ENCODE peak calls at places on chromosome 7, in four cellular contexts. O, H, V and K are unnamed samples.

GRCh38 chr7:105011771-105012502 is 2.1 kb upstream of the KMT2E start:
- DNase-seq in O (no peak), H (no peak), V (no peak), K (no peak)

GRCh38 chr7:117688126-117688525 is 185.1 kb downstream of the CTTNBP2 start:
- DNase-seq in O (no peak), H (no peak), V (no peak), K (no peak)

GRCh38 chr7:48175019-48175418 is 3.8 kb downstream of the ABCA13 start:
- DNase-seq in O (no peak), H (no peak), V (no peak), K (no peak)

GRCh38 chr7:76071316-76072242 is 23.7 kb downstream of the MDH2 start:
- DNase-seq in O (no peak), H (peak; percentile 44), V (peak; percentile 59), K (no peak)

GRCh38 chr7:74399006-74399405 is 54.7 kb upstream of the GTF2IRD1 start:
- DNase-seq in O (no peak), H (no peak), V (no peak), K (no peak)

GRCh38 chr7:73740771-73741170 is 2.2 kb upstream of the ABHD11 start:
- DNase-seq in O (no peak), H (no peak), V (peak; percentile 38), K (no peak)

GRCh38 chr7:103795112-103795511 is 194.3 kb downstream of the RELN start:
- DNase-seq in O (no peak), H (peak; percentile 17), V (no peak), K (no peak)

GRCh38 chr7:97145068-97145467 is 27.6 kb downstream of the SDHAF3 start:
- DNase-seq in O (peak; percentile 18), H (peak; percentile 52), V (peak; percentile 27), K (no peak)

GRCh38 chr7:93036149-93036640 is 81.6 kb downstream of the SAMD9 start:
- DNase-seq in O (no peak), H (no peak), V (no peak), K (no peak)

GRCh38 chr7:143900230-143900766 is 1.7 kb downstream of the TCAF1 start:
- DNase-seq in O (peak; percentile 36), H (peak; percentile 78), V (peak; percentile 62), K (no peak)

GRCh38 chr7:101856488-101857357 is 39.3 kb downstream of the CUX1 start:
- DNase-seq in O (peak; percentile 40), H (peak; percentile 88), V (peak; percentile 49), K (peak; percentile 91)

GRCh38 chr7:23334482-23335056 is 35.4 kb downstream of the MALSU1 start:
- DNase-seq in O (peak; percentile 98), H (peak; percentile 99), V (peak; percentile 72), K (peak; percentile 73)

DNA sequence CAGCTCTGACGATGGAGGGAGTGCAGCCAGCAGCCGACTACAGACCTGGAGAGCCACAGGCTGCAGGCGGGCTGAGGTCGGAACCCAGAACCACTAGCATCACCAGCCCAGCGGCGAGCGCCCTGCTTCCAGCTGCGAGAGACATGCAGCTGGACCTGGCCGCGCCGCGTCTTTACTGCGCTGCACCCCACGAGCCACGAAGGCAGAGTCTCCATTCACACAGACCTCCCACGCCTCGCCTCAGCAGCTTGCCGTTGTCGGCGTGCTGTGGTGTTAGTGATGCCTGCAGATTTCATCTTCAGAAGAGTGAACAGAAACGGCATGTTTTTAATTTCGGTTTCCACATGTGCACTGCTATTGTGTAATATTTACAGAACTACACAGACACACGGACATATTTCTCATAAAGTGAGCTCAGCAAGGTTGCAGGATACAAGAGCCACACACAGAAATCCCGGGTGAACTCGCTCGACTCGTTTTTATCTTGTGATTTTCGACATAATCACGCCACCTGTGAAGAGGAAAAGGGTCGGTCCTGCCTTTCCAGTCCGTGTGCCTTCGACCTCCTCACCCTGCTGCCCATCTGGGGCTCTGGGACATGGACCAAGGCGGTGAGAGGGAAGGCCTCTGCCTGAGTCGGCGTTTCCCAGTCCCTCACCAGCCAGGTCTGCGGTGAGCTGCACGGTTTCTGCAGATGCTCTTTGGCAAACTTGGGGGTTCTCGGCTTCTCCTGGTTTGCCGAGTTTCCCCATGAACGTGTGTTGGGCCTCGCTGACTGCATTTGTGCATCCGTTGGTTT is 252.2 kb downstream of the ELFN1 start:
- DNase-seq in O (no peak), H (peak; percentile 17), V (no peak), K (peak; percentile 33)
- H3K4me1 ChIP-seq in O (peaks cover 8% of the 10 kb centered on the region), H (peaks cover 8% of the 10 kb centered on the region), V (no peaks in the 10 kb centered on the region), K (no peaks in the 10 kb centered on the region)

GRCh38 chr7:57364933-57365710 is 84.9 kb upstream of the ZNF716 start:
- DNase-seq in O (no peak), H (no peak), V (no peak), K (no peak)
- H3K9me3 ChIP-seq in O (peaks cover 8% of the 10 kb centered on the region), H (peaks cover 24% of the 10 kb centered on the region), V (no peaks in the 10 kb centered on the region), K (no peaks in the 10 kb centered on the region)

DNA sequence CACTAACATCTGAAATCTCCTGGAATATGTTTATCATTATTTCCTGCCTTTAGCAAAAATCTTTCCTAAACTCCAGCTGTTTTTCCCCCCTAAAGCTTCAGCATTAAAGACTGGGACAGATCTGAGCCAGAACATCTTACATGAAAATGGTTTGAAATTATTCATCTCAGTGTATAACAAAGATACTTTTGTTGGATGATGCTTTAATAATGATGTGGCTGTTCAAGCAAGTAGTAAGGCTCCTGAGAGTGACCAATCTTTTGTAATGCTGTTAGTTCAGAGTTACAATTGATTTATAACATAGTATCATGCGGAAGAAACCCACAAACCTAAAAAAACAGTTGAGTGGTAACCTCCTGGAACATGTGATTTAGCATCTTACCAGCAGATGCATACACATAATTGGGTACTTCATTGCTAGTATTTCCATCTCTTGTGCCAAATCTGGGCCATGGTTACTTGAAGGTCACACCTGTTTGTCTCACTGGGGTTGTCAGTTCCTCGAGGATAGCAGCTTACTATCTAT is 1.5 kb downstream of the BZW2 start:
- DNase-seq in O (peak; percentile 75), H (peak; percentile 36), V (no peak), K (no peak)
- H3K4me1 ChIP-seq in O (peaks cover 31% of the 10 kb centered on the region), H (peaks cover 8% of the 10 kb centered on the region), V (peaks cover 24% of the 10 kb centered on the region), K (peaks cover 7% of the 10 kb centered on the region)

GRCh38 chr7:885261-885892 is 9.0 kb downstream of the GET4 start:
- DNase-seq in O (no peak), H (no peak), V (no peak), K (no peak)

GRCh38 chr7:887488-887820 is 11.1 kb downstream of the GET4 start:
- DNase-seq in O (no peak), H (no peak), V (no peak), K (no peak)

GRCh38 chr7:886626-887487 is 10.5 kb downstream of the GET4 start:
- DNase-seq in O (no peak), H (no peak), V (no peak), K (no peak)

GRCh38 chr7:884191-885003 is 8.0 kb downstream of the GET4 start:
- DNase-seq in O (no peak), H (no peak), V (no peak), K (peak; percentile 51)

GRCh38 chr7:885893-886625 is 9.7 kb downstream of the GET4 start:
- DNase-seq in O (no peak), H (no peak), V (no peak), K (no peak)
- H3K9me3 ChIP-seq in O (no peaks in the 10 kb centered on the region), H (no peaks in the 10 kb centered on the region), V (no peaks in the 10 kb centered on the region), K (no peaks in the 10 kb centered on the region)

GRCh38 chr7:44632196-44632595 is 25.8 kb downstream of the OGDH start:
- DNase-seq in O (no peak), H (no peak), V (no peak), K (no peak)
- H3K4me1 ChIP-seq in O (peaks cover 33% of the 10 kb centered on the region), H (peaks cover 27% of the 10 kb centered on the region), V (peaks cover 63% of the 10 kb centered on the region), K (peaks cover 16% of the 10 kb centered on the region)

GRCh38 chr7:158037211-158037610 is 550.4 kb downstream of the PTPRN2 start:
- DNase-seq in O (no peak), H (no peak), V (no peak), K (no peak)
- H3K9me3 ChIP-seq in O (peaks cover 7% of the 10 kb centered on the region), H (peaks cover 33% of the 10 kb centered on the region), V (no peaks in the 10 kb centered on the region), K (no peaks in the 10 kb centered on the region)